ENCODE peak calls at places on chromosome 12, in four cellular contexts. U is lower leg skin, W is fibroblast of lung, X is NB4. M is an unnamed sample.

GRCh38 chr12:111298583-111299436 is 70.1 kb downstream of the PHETA1 start:
- DNase-seq in W (peak), X (peak), U (no peak), M (no peak)

GRCh38 chr12:131927110-131928079 is 1.7 kb upstream of the PUS1 start:
- DNase-seq in X (no peak), U (no peak), W (no peak), M (no peak)

GRCh38 chr12:55715833-55716581 is at the start of gene BLOC1S1:
- DNase-seq in U (peak), W (peak), X (peak), M (peak)

GRCh38 chr12:86228656-86229055 is 27.5 kb downstream of the MGAT4C start:
- DNase-seq in W (peak), U (no peak), X (no peak), M (no peak)

GRCh38 chr12:64691227-64691792 is 67.9 kb downstream of the GNS start:
- DNase-seq in X (no peak), W (no peak), U (no peak), M (no peak)

GRCh38 chr12:68224613-68225285 is 861 bp downstream of the IL26 start:
- DNase-seq in X (no peak), U (no peak), W (peak), M (no peak)

GRCh38 chr12:75953312-75953906 is 78.2 kb downstream of the PHLDA1 start:
- DNase-seq in U (no peak), W (peak), X (no peak), M (no peak)

GRCh38 chr12:101697197-101697929 is at the start of gene CHPT1:
- DNase-seq in X (peak), U (peak), W (peak), M (peak)

GRCh38 chr12:124286414-124286813 is 8.5 kb upstream of the RFLNA start:
- DNase-seq in W (peak), X (no peak), U (no peak), M (no peak)

GRCh38 chr12:120495189-120495722 is 657 bp upstream of the DYNLL1 start:
- DNase-seq in W (no peak), X (no peak), U (no peak), M (no peak)

GRCh38 chr12:46471404-46471803 is 98.8 kb upstream of the SLC38A2 start:
- DNase-seq in X (no peak), U (no peak), W (peak), M (no peak)

GRCh38 chr12:48980953-48981756 is 3.0 kb downstream of the WNT1 start:
- DNase-seq in W (no peak), U (no peak), X (peak), M (no peak)

GRCh38 chr12:51441583-51441982 is 17.0 kb downstream of the SLC4A8 start:
- DNase-seq in W (peak), X (no peak), U (no peak), M (no peak)

GRCh38 chr12:132108211-132108832 is 35.8 kb downstream of the DDX51 start:
- DNase-seq in W (no peak), U (no peak), X (no peak), M (peak)

GRCh38 chr12:22431693-22432251 is 97.3 kb upstream of the ST8SIA1 start:
- DNase-seq in W (no peak), U (no peak), X (no peak), M (no peak)

GRCh38 chr12:109259545-109259895 is 49.6 kb downstream of the FOXN4 start:
- DNase-seq in X (no peak), U (no peak), W (no peak), M (no peak)

GRCh38 chr12:104733717-104734175 is 224.3 kb downstream of the SLC41A2 start:
- DNase-seq in U (no peak), X (peak), W (no peak), M (no peak)
- TF ChIP-seq CTCF in U (no peak), X (peak), W (no peak), M (no peak)

DNA sequence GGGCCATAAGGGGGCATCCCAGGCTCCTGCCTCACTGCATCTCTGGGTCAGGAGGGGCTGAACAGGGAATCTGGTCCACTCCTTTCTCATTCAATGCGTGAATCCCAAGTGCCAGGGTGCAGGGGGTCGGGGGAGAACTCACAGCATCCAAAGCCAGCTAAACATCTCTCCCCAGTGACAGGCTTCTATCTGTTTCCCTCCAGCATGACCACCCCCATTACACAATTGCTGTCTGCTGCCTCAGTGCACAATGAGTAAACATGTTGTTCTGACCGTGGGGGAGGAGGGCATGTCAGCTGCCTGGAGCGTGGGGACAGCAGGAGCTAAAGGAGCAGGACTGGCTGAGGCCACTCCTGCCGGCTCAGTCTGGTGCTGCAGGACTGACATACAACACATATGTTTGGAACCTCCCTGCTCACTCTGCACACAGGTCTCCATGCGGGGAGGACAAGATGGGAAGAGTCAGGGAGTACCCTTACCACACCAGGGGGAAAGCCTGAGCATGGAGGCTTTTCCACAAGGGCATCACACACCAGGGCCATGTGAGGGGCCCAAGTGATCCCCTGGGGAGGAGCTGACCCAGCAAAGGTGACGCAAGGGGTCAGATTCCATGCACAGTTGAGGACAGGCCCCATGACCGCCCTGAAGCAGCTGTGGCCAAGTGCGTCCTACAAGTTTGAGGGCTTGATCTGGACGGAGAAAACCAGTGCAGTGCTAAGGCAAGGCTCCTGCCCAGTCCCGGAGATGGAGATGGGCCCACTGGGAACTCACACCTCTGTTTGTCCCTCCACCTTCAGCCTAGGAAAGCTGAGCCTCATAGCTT is 1.4 kb downstream of the TNS2 start:
- DNase-seq in U (peak), X (peak), W (peak), M (peak)
- TF ChIP-seq CTCF in U (no peak), X (peak), W (peak), M (peak)

DNA sequence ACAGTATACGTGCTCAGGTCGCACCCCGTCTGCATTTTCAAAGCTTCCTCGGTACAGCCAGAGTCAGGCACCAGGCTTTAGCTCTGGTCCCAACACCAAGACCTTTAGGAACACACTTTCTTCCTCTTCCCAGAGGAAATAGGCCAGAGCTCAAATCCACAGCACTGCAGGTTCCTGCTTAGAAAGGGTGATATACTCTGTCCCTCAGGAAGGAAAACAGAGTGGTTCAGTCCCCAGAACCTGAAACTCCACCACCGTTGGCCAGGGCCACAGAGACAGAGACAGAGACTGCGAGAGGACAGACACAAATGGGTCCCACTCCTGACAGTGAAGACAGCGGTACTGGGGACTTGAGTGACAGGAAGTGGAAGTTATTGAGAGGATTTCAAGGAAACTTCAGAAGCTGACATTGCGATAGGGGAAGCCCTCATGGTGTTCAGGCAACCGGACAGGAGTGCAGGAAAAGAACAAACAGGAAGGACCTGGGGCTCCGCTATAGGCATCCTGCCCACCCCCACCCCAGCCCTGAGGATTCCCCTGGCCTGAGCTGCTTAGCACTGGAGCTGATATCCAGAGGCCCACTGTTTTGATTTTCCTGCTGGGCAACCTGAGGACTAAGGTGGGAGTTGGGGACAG is 5.5 kb upstream of the KRT8 start:
- DNase-seq in X (no peak), W (no peak), U (no peak), M (no peak)
- TF ChIP-seq CTCF in X (no peak), W (no peak), U (no peak), M (no peak)

DNA sequence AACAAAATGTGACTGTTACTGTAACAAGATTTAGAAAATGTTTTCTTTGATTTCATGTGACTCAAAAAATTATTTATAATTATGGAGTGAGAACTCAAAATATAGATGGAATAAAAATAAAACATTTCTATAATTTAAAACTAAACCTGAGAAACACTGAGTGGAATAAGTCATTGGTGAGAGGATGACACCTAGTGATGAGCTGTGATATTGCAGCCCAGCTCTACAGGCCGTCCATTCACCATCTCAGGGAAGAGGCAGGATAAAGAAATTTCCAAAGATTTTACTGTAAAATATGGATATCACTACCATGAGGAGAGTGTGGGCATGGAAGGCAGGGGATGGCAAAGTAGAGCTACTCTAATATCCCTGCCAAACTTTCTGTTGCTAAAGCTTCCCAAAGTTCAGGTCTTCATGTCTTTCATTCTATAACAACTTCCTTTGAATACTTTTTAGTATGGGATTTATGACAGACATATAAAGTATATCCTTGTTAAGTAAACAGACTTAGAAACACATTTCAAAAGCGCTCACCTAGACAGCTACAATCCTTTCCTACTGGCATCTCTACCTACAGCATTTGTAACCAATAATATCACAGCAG is 308.0 kb downstream of the ITPR2 start:
- DNase-seq in X (peak), U (no peak), W (peak), M (no peak)
- TF ChIP-seq CTCF in X (peak), U (no peak), W (peak), M (peak)